ENCODE peak calls at places on chromosomes 11 and 22, in five cellular contexts. R is natural killer cell treated with Interleukin-12 subunit alpha and Interleukin-12 subunit beta and Interleukin-15 and Interleukin-18, amount 100 ng/mL, for 72 hours; Y is activated T-cell treated with anti-CD3 and anti-CD28 coated beads for 1 hour; X is HFF-Myc; F is NCI-H1092 treated with DMSO at 0.1 percent for 48 hours. U is an unnamed sample.

GRCh38 chr11:104095791-104096190 is 59.4 kb downstream of the DDI1 start:
- DNase-seq in R (no peak), Y (no peak), X (no peak), F (no peak), U (no peak)

GRCh38 chr22:45084400-45084920 is 74.7 kb upstream of the PHF21B start:
- DNase-seq in R (no peak), Y (no peak), X (no peak), F (no peak), U (no peak)

GRCh38 chr11:45662665-45663485 is 2.5 kb downstream of the CHST1 start:
- DNase-seq in R (no peak), Y (no peak), X (peak), F (peak), U (no peak)

GRCh38 chr22:39820266-39820665 is 73.3 kb downstream of the ENTHD1 start:
- DNase-seq in R (no peak), Y (no peak), X (peak), F (no peak), U (no peak)

GRCh38 chr11:112881461-112881860 is 79.8 kb upstream of the NCAM1 start:
- DNase-seq in R (no peak), Y (no peak), X (no peak), F (peak), U (no peak)

GRCh38 chr22:31579835-31580242 is 82.2 kb downstream of the PISD start:
- DNase-seq in R (no peak), Y (no peak), X (no peak), F (peak), U (no peak)

GRCh38 chr22:17965538-17966402 is 58.6 kb downstream of the MICAL3 start:
- DNase-seq in R (peak), Y (no peak), X (no peak), F (no peak), U (no peak)

GRCh38 chr11:1548221-1549070 is 23.6 kb downstream of the DUSP8 start:
- DNase-seq in R (no peak), Y (no peak), X (no peak), F (no peak), U (no peak)

GRCh38 chr22:38656256-38657148 is at the start of the genes CBY1 and FAM227A:
- DNase-seq in R (peak), Y (peak), X (peak), F (peak), U (peak)

GRCh38 chr22:39283312-39284141 is 35.9 kb downstream of the RPL3 start:
- DNase-seq in R (no peak), Y (no peak), X (no peak), F (no peak), U (no peak)

GRCh38 chr22:49079027-49079725 is 748.5 kb downstream of the BRD1 start:
- DNase-seq in R (no peak), Y (no peak), X (no peak), F (no peak), U (no peak)

GRCh38 chr22:20761536-20761935 is 12.4 kb upstream of the SERPIND1 start:
- DNase-seq in R (no peak), Y (no peak), X (no peak), F (no peak), U (no peak)

GRCh38 chr11:65590240-65590738 is 5.3 kb downstream of the KCNK7 start:
- DNase-seq in R (no peak), Y (no peak), X (no peak), F (peak), U (no peak)

GRCh38 chr11:68584097-68584496 is 100.2 kb upstream of the GAL start:
- DNase-seq in R (no peak), Y (peak), X (peak), F (no peak), U (peak)

GRCh38 chr11:45252134-45252856 is 33.8 kb downstream of the SYT13 start:
- DNase-seq in R (no peak), Y (no peak), X (no peak), F (peak), U (peak)

GRCh38 chr11:121958978-121959340 is 157.1 kb downstream of the BLID start:
- DNase-seq in R (no peak), Y (no peak), X (no peak), F (no peak), U (no peak)

GRCh38 chr11:65952052-65952521 is 6.8 kb downstream of the TSGA10IP start:
- DNase-seq in R (no peak), Y (no peak), X (no peak), F (no peak), U (no peak)

GRCh38 chr11:85182437-85183109 is 444.6 kb downstream of the DLG2 start:
- DNase-seq in R (no peak), Y (no peak), X (peak), F (no peak), U (no peak)

GRCh38 chr22:39463277-39463676 is 6.5 kb downstream of the MGAT3 start:
- DNase-seq in R (no peak), Y (no peak), X (no peak), F (no peak), U (no peak)

GRCh38 chr11:36037031-36037430 is 93.2 kb downstream of the LDLRAD3 start:
- DNase-seq in R (no peak), Y (no peak), X (no peak), F (no peak), U (no peak)

GRCh38 chr22:40329021-40329456 is 17.3 kb upstream of the ADSL start:
- DNase-seq in R (no peak), Y (no peak), X (no peak), F (no peak), U (no peak)

GRCh38 chr11:36394056-36394455 is 98.0 kb downstream of the PRR5L start:
- DNase-seq in R (no peak), Y (no peak), X (no peak), F (no peak), U (no peak)

GRCh38 chr22:39348909-39349505 is 784 bp upstream of the SYNGR1 start:
- DNase-seq in R (no peak), Y (no peak), X (no peak), F (peak), U (no peak)

GRCh38 chr11:30314625-30315024 is 8.3 kb upstream of the ARL14EP start:
- DNase-seq in R (no peak), Y (no peak), X (no peak), F (no peak), U (no peak)

GRCh38 chr11:120867988-120868387 is 155.9 kb upstream of the TBCEL start:
- DNase-seq in R (no peak), Y (no peak), X (no peak), F (no peak), U (no peak)

GRCh38 chr11:22787565-22788162 is 41.9 kb downstream of the SVIP start:
- DNase-seq in R (peak), Y (peak), X (peak), F (peak), U (no peak)

GRCh38 chr11:57359396-57359795 is 21.2 kb downstream of the P2RX3 start:
- DNase-seq in R (no peak), Y (no peak), X (no peak), F (no peak), U (no peak)

GRCh38 chr11:128582496-128583366 is 4.6 kb downstream of the ETS1 start:
- DNase-seq in R (no peak), Y (no peak), X (peak), F (no peak), U (no peak)

GRCh38 chr11:37995886-37996285 is 1397.8 kb upstream of the RAG2 start:
- DNase-seq in R (no peak), Y (no peak), X (no peak), F (no peak), U (no peak)